ENCODE peak calls at places on chromosomes 13 and 19, in six cellular contexts. L, W, V, O, U and I are unnamed samples.
A peak's percentile ranks its signal among the peaks of the same experiment; 100 is the strongest.

GRCh38 chr13:20118268-20119140 is 42.3 kb downstream of the GJA3 start:
- DNase-seq in L (peak; percentile 57), W (peak; percentile 43), V (peak; percentile 43), O (no peak), U (peak; percentile 57), I (peak; percentile 27)

GRCh38 chr19:39512964-39513363 is 2.0 kb upstream of the SELENOV start:
- DNase-seq in L (no peak), W (no peak), V (no peak), O (no peak), U (no peak), I (no peak)

GRCh38 chr19:5343848-5344247 is 3.2 kb upstream of the PTPRS start:
- DNase-seq in L (no peak), W (peak; percentile 48), V (no peak), O (peak; percentile 18), U (no peak), I (no peak)

GRCh38 chr19:46447824-46448223 is 19.1 kb upstream of the PNMA8C start:
- DNase-seq in L (no peak), W (no peak), V (no peak), O (no peak), U (no peak), I (no peak)

GRCh38 chr19:49555600-49556411 is 24.6 kb downstream of the NOSIP start:
- DNase-seq in L (peak; percentile 67), W (peak; percentile 58), V (peak; percentile 76), O (no peak), U (peak; percentile 97), I (no peak)

GRCh38 chr19:55654323-55654832 is 457 bp upstream of the U2AF2 start:
- DNase-seq in L (peak; percentile 100), W (peak; percentile 99), V (peak; percentile 99), O (peak; percentile 97), U (peak; percentile 100), I (peak; percentile 94)

GRCh38 chr19:4066176-4066606 is 508 bp downstream of the ZBTB7A start:
- DNase-seq in L (peak; percentile 63), W (no peak), V (no peak), O (no peak), U (no peak), I (no peak)

GRCh38 chr19:3481241-3482090 is 1.1 kb upstream of the SMIM24 start:
- DNase-seq in L (no peak), W (no peak), V (no peak), O (no peak), U (peak; percentile 51), I (no peak)

GRCh38 chr13:44692173-44692713 is 116.1 kb upstream of the TSC22D1 start:
- DNase-seq in L (no peak), W (peak; percentile 50), V (no peak), O (no peak), U (peak; percentile 76), I (no peak)

GRCh38 chr19:47272448-47273312 is 2.0 kb upstream of the INAFM1 start:
- DNase-seq in L (no peak), W (no peak), V (no peak), O (peak; percentile 24), U (peak; percentile 60), I (no peak)

GRCh38 chr19:45403781-45404556 is 900 bp downstream of the PPP1R13L start:
- DNase-seq in L (peak; percentile 28), W (peak; percentile 65), V (peak; percentile 60), O (no peak), U (peak; percentile 95), I (no peak)

GRCh38 chr13:20198781-20199180 is 6.0 kb upstream of the GJB2 start:
- DNase-seq in L (no peak), W (peak; percentile 64), V (no peak), O (no peak), U (no peak), I (no peak)

GRCh38 chr19:20664917-20665781 is 3.8 kb upstream of the ZNF626 start:
- DNase-seq in L (no peak), W (peak; percentile 39), V (peak; percentile 71), O (no peak), U (peak; percentile 62), I (no peak)

GRCh38 chr19:2808129-2808941 is 11.3 kb upstream of the ZNF554 start:
- DNase-seq in L (no peak), W (no peak), V (no peak), O (no peak), U (no peak), I (no peak)

GRCh38 chr13:42223681-42224080 is 48.3 kb upstream of the AKAP11 start:
- DNase-seq in L (no peak), W (no peak), V (no peak), O (no peak), U (no peak), I (no peak)

GRCh38 chr19:14054099-14054498 is 7.8 kb downstream of the PALM3 start:
- DNase-seq in L (no peak), W (no peak), V (no peak), O (no peak), U (no peak), I (no peak)

GRCh38 chr19:19062454-19063182 is 1.2 kb upstream of the SLC25A42 start:
- DNase-seq in L (no peak), W (peak; percentile 20), V (no peak), O (no peak), U (peak; percentile 62), I (no peak)

GRCh38 chr13:64248371-64249065 is 2832.9 kb upstream of the PCDH20 start:
- DNase-seq in L (no peak), W (peak; percentile 33), V (no peak), O (peak; percentile 10), U (no peak), I (no peak)

GRCh38 chr19:51698296-51698695 is 5.2 kb downstream of the SPACA6 start:
- DNase-seq in L (no peak), W (peak; percentile 73), V (no peak), O (no peak), U (no peak), I (no peak)

GRCh38 chr13:25372275-25373081 is 704 bp downstream of the ATP8A2 start:
- DNase-seq in L (no peak), W (no peak), V (peak; percentile 69), O (no peak), U (no peak), I (no peak)

GRCh38 chr19:49654581-49654980 is 11.1 kb downstream of the IRF3 start:
- DNase-seq in L (no peak), W (no peak), V (no peak), O (no peak), U (no peak), I (no peak)

GRCh38 chr13:40193290-40194203 is 472.9 kb downstream of the FOXO1 start:
- DNase-seq in L (no peak), W (no peak), V (no peak), O (no peak), U (no peak), I (peak; percentile 40)

GRCh38 chr19:3986260-3987041 is 1.2 kb upstream of the EEF2 start:
- DNase-seq in L (peak; percentile 50), W (peak; percentile 81), V (no peak), O (peak; percentile 38), U (no peak), I (peak; percentile 34)

GRCh38 chr19:2678043-2678671 is 24.3 kb downstream of the GNG7 start:
- DNase-seq in L (no peak), W (no peak), V (no peak), O (no peak), U (no peak), I (no peak)

GRCh38 chr19:47022541-47023447 is 3.2 kb downstream of the NPAS1 start:
- DNase-seq in L (no peak), W (no peak), V (no peak), O (no peak), U (no peak), I (no peak)

GRCh38 chr13:101289764-101290163 is 126.5 kb downstream of the NALCN start:
- DNase-seq in L (no peak), W (peak; percentile 87), V (peak; percentile 92), O (no peak), U (peak; percentile 85), I (peak; percentile 53)